ENCODE peak calls at places on chromosomes 6 and 20, in four cellular contexts. One of them, this sample, is unnamed.

GRCh38 chr20:911882-912600 is 4.1 kb downstream of the ANGPT4 start:
- DNase-seq in astrocyte of the cerebellum: no peak
- DNase-seq in adrenal gland: no peak
- DNase-seq in lower leg skin: no peak
- DNase-seq in this sample: no peak

GRCh38 chr6:161618816-161619454 is 345.1 kb upstream of the AGPAT4 start:
- DNase-seq in lower leg skin: no peak
- DNase-seq in adrenal gland: peak; percentile 84
- DNase-seq in astrocyte of the cerebellum: peak; percentile 65
- DNase-seq in this sample: no peak

GRCh38 chr6:4367643-4368042 is 232.3 kb upstream of the ECI2 start:
- DNase-seq in adrenal gland: no peak
- DNase-seq in lower leg skin: no peak
- DNase-seq in astrocyte of the cerebellum: no peak
- DNase-seq in this sample: no peak

GRCh38 chr6:36848658-36849441 is 9.6 kb upstream of the CPNE5 start:
- DNase-seq in astrocyte of the cerebellum: no peak
- DNase-seq in lower leg skin: no peak
- DNase-seq in adrenal gland: no peak
- DNase-seq in this sample: no peak

GRCh38 chr6:71038966-71039365 is 82.1 kb upstream of the B3GAT2 start:
- DNase-seq in lower leg skin: no peak
- DNase-seq in adrenal gland: no peak
- DNase-seq in astrocyte of the cerebellum: no peak
- DNase-seq in this sample: peak; percentile 22

GRCh38 chr6:26304213-26305096 is 60.5 kb upstream of the BTN3A2 start:
- DNase-seq in astrocyte of the cerebellum: no peak
- DNase-seq in adrenal gland: peak; percentile 51
- DNase-seq in lower leg skin: peak; percentile 54
- DNase-seq in this sample: no peak

GRCh38 chr6:169097336-169098052 is 156.2 kb downstream of the THBS2 start:
- DNase-seq in adrenal gland: no peak
- DNase-seq in astrocyte of the cerebellum: peak; percentile 94
- DNase-seq in lower leg skin: no peak
- DNase-seq in this sample: peak; percentile 95

GRCh38 chr20:60213126-60213893 is 255.1 kb downstream of the CDH26 start:
- DNase-seq in lower leg skin: no peak
- DNase-seq in adrenal gland: no peak
- DNase-seq in astrocyte of the cerebellum: no peak
- DNase-seq in this sample: no peak

GRCh38 chr6:162181741-162182401 is 545.7 kb downstream of the PRKN start:
- DNase-seq in astrocyte of the cerebellum: no peak
- DNase-seq in adrenal gland: no peak
- DNase-seq in lower leg skin: no peak
- DNase-seq in this sample: no peak

GRCh38 chr6:37741757-37742400 is 44.2 kb upstream of the MDGA1 start:
- DNase-seq in astrocyte of the cerebellum: no peak
- DNase-seq in adrenal gland: no peak
- DNase-seq in lower leg skin: no peak
- DNase-seq in this sample: no peak

GRCh38 chr6:168895102-168895812 is 358.4 kb downstream of the THBS2 start:
- DNase-seq in lower leg skin: peak; percentile 73
- DNase-seq in adrenal gland: peak; percentile 77
- DNase-seq in astrocyte of the cerebellum: peak; percentile 35
- DNase-seq in this sample: no peak

GRCh38 chr6:130152908-130153510 is 69.7 kb downstream of the SAMD3 start:
- DNase-seq in lower leg skin: no peak
- DNase-seq in adrenal gland: no peak
- DNase-seq in astrocyte of the cerebellum: no peak
- DNase-seq in this sample: no peak

GRCh38 chr6:157116420-157116819 is 206.9 kb downstream of the TMEM242 start:
- DNase-seq in astrocyte of the cerebellum: no peak
- DNase-seq in adrenal gland: no peak
- DNase-seq in lower leg skin: no peak
- DNase-seq in this sample: no peak

GRCh38 chr20:11409526-11409925 is 508.2 kb upstream of the BTBD3 start:
- DNase-seq in lower leg skin: no peak
- DNase-seq in astrocyte of the cerebellum: no peak
- DNase-seq in adrenal gland: no peak
- DNase-seq in this sample: no peak

GRCh38 chr6:111805511-111806181 is 67.6 kb downstream of the FYN start:
- DNase-seq in adrenal gland: no peak
- DNase-seq in astrocyte of the cerebellum: peak; percentile 95
- DNase-seq in lower leg skin: no peak
- DNase-seq in this sample: peak; percentile 60

GRCh38 chr20:31945319-31945718 is 6.5 kb downstream of the PDRG1 start:
- DNase-seq in lower leg skin: no peak
- DNase-seq in astrocyte of the cerebellum: no peak
- DNase-seq in adrenal gland: no peak
- DNase-seq in this sample: no peak

GRCh38 chr6:38156818-38157565 is 337.5 kb downstream of the ZFAND3 start:
- DNase-seq in astrocyte of the cerebellum: no peak
- DNase-seq in adrenal gland: no peak
- DNase-seq in lower leg skin: no peak
- DNase-seq in this sample: no peak

GRCh38 chr6:139433647-139434419 is 59.4 kb upstream of the CITED2 start:
- DNase-seq in lower leg skin: no peak
- DNase-seq in astrocyte of the cerebellum: no peak
- DNase-seq in adrenal gland: no peak
- DNase-seq in this sample: no peak

GRCh38 chr20:1826046-1826445 is 69.2 kb upstream of the SIRPA start:
- DNase-seq in adrenal gland: no peak
- DNase-seq in lower leg skin: no peak
- DNase-seq in astrocyte of the cerebellum: no peak
- DNase-seq in this sample: no peak

GRCh38 chr20:39661833-39662232 is 699.7 kb downstream of the DHX35 start:
- DNase-seq in astrocyte of the cerebellum: no peak
- DNase-seq in lower leg skin: no peak
- DNase-seq in adrenal gland: no peak
- DNase-seq in this sample: no peak

GRCh38 chr6:27837636-27838512 is 74.3 kb downstream of the OR2B2 start:
- DNase-seq in astrocyte of the cerebellum: peak; percentile 99
- DNase-seq in adrenal gland: peak; percentile 80
- DNase-seq in lower leg skin: peak; percentile 86
- DNase-seq in this sample: peak; percentile 99

GRCh38 chr6:45156075-45156474 is 172.1 kb upstream of the RUNX2 start:
- DNase-seq in lower leg skin: no peak
- DNase-seq in adrenal gland: no peak
- DNase-seq in astrocyte of the cerebellum: no peak
- DNase-seq in this sample: no peak

GRCh38 chr6:86118271-86118670 is 475.6 kb upstream of the SYNCRIP start:
- DNase-seq in adrenal gland: no peak
- DNase-seq in lower leg skin: no peak
- DNase-seq in astrocyte of the cerebellum: no peak
- DNase-seq in this sample: no peak

GRCh38 chr6:170295519-170296422 is 4.9 kb upstream of the DLL1 start:
- DNase-seq in astrocyte of the cerebellum: no peak
- DNase-seq in adrenal gland: no peak
- DNase-seq in lower leg skin: no peak
- DNase-seq in this sample: no peak

GRCh38 chr6:170296746-170297576 is 6.1 kb upstream of the DLL1 start:
- DNase-seq in lower leg skin: no peak
- DNase-seq in astrocyte of the cerebellum: no peak
- DNase-seq in adrenal gland: no peak
- DNase-seq in this sample: no peak

GRCh38 chr6:170297577-170298330 is 6.9 kb upstream of the DLL1 start:
- DNase-seq in lower leg skin: no peak
- DNase-seq in adrenal gland: no peak
- DNase-seq in astrocyte of the cerebellum: no peak
- DNase-seq in this sample: no peak

GRCh38 chr6:170294813-170295518 is 4.1 kb upstream of the DLL1 start:
- DNase-seq in astrocyte of the cerebellum: no peak
- DNase-seq in adrenal gland: no peak
- DNase-seq in lower leg skin: no peak
- DNase-seq in this sample: no peak

GRCh38 chr6:170296423-170296745 is 5.5 kb upstream of the DLL1 start:
- DNase-seq in adrenal gland: no peak
- DNase-seq in astrocyte of the cerebellum: no peak
- DNase-seq in lower leg skin: no peak
- DNase-seq in this sample: no peak
- H3K4me3 ChIP-seq in adrenal gland: no peak overlapping the region
- H3K4me3 ChIP-seq in astrocyte of the cerebellum: no peak overlapping the region
- H3K4me3 ChIP-seq in lower leg skin: no peak overlapping the region
- H3K4me3 ChIP-seq in this sample: peak overlapping the region; percentile 47

GRCh38 chr6:56538851-56539250 is 103.8 kb downstream of the DST start:
- DNase-seq in adrenal gland: no peak
- DNase-seq in astrocyte of the cerebellum: no peak
- DNase-seq in lower leg skin: no peak
- DNase-seq in this sample: no peak
- H3K4me3 ChIP-seq in adrenal gland: no peak overlapping the region
- H3K4me3 ChIP-seq in astrocyte of the cerebellum: no peak overlapping the region
- H3K4me3 ChIP-seq in lower leg skin: no peak overlapping the region
- H3K4me3 ChIP-seq in this sample: no peak overlapping the region

GRCh38 chr6:14119764-14120163 is 2.2 kb downstream of the CD83 start:
- DNase-seq in lower leg skin: no peak
- DNase-seq in adrenal gland: peak; percentile 60
- DNase-seq in astrocyte of the cerebellum: no peak
- DNase-seq in this sample: no peak

GRCh38 chr6:14120556-14120955 is 3.0 kb downstream of the CD83 start:
- DNase-seq in lower leg skin: no peak
- DNase-seq in adrenal gland: no peak
- DNase-seq in astrocyte of the cerebellum: no peak
- DNase-seq in this sample: no peak

GRCh38 chr6:14117158-14118090 is at the start of gene CD83:
- DNase-seq in astrocyte of the cerebellum: no peak
- DNase-seq in lower leg skin: no peak
- DNase-seq in adrenal gland: peak; percentile 74
- DNase-seq in this sample: no peak

GRCh38 chr6:14118444-14118843 is 872 bp downstream of the CD83 start:
- DNase-seq in astrocyte of the cerebellum: no peak
- DNase-seq in adrenal gland: no peak
- DNase-seq in lower leg skin: no peak
- DNase-seq in this sample: no peak

GRCh38 chr6:14118091-14118439 is 493 bp downstream of the CD83 start:
- DNase-seq in adrenal gland: no peak
- DNase-seq in astrocyte of the cerebellum: no peak
- DNase-seq in lower leg skin: no peak
- DNase-seq in this sample: no peak
- H3K4me3 ChIP-seq in adrenal gland: peak overlapping the region; percentile 50
- H3K4me3 ChIP-seq in astrocyte of the cerebellum: peak overlapping the region; percentile 62
- H3K4me3 ChIP-seq in lower leg skin: no peak overlapping the region
- H3K4me3 ChIP-seq in this sample: peak overlapping the region; percentile 67

GRCh38 chr20:33746325-33746998 is 14.7 kb downstream of the ZNF341 start:
- DNase-seq in astrocyte of the cerebellum: no peak
- DNase-seq in lower leg skin: no peak
- DNase-seq in adrenal gland: no peak
- DNase-seq in this sample: no peak
- H3K4me3 ChIP-seq in astrocyte of the cerebellum: no peak overlapping the region
- H3K4me3 ChIP-seq in lower leg skin: no peak overlapping the region
- H3K4me3 ChIP-seq in adrenal gland: no peak overlapping the region
- H3K4me3 ChIP-seq in this sample: no peak overlapping the region

DNA sequence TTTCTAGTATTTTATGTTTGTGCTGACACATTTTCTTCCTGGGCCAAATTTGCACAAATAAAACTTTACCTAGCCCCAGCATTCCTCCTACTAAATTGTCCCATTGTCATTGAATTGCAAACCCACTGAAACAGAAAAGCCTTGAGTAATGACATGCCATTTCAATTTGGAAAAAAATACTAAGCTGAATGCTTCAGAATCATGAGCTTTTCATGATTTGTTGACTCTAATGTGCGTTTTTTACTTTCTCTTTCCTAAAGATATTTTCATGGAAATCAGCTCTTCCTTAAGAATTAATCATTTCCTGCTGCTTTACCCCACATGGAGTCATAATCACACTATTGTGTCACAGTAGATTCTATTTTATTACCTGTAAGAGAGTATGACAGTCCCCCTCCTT is 47.4 kb downstream of the TRDN start:
- DNase-seq in adrenal gland: no peak
- DNase-seq in lower leg skin: no peak
- DNase-seq in astrocyte of the cerebellum: no peak
- DNase-seq in this sample: no peak
- H3K4me3 ChIP-seq in adrenal gland: no peak overlapping the region
- H3K4me3 ChIP-seq in lower leg skin: no peak overlapping the region
- H3K4me3 ChIP-seq in astrocyte of the cerebellum: no peak overlapping the region
- H3K4me3 ChIP-seq in this sample: no peak overlapping the region

GRCh38 chr6:20205722-20206154 is 6.5 kb downstream of the MBOAT1 start:
- DNase-seq in lower leg skin: no peak
- DNase-seq in astrocyte of the cerebellum: no peak
- DNase-seq in adrenal gland: peak; percentile 58
- DNase-seq in this sample: no peak

GRCh38 chr6:20208687-20209378 is 3.4 kb downstream of the MBOAT1 start:
- DNase-seq in astrocyte of the cerebellum: no peak
- DNase-seq in adrenal gland: no peak
- DNase-seq in lower leg skin: no peak
- DNase-seq in this sample: no peak

GRCh38 chr6:20210158-20210557 is 2.1 kb downstream of the MBOAT1 start:
- DNase-seq in adrenal gland: no peak
- DNase-seq in lower leg skin: no peak
- DNase-seq in astrocyte of the cerebellum: no peak
- DNase-seq in this sample: no peak

GRCh38 chr6:20203561-20204528 is 8.4 kb downstream of the MBOAT1 start:
- DNase-seq in adrenal gland: no peak
- DNase-seq in lower leg skin: no peak
- DNase-seq in astrocyte of the cerebellum: no peak
- DNase-seq in this sample: no peak

DNA sequence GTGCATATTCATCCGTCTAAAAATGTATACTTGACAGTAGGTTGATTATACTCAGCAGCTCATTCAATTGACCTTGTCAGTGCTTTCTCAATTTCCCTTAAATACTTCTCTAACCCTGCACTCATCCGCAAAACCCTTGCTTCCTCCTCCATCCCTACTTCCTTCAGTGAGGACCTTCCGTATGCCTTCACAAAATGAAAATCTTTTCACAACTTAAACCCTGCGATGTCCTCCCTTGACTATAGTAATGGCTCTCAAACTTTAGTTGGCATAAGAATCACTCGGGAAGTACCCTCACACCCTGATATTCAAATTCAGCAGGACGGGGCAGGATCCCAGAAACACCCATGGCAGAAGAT is 5.2 kb downstream of the MBOAT1 start:
- DNase-seq in adrenal gland: no peak
- DNase-seq in lower leg skin: no peak
- DNase-seq in astrocyte of the cerebellum: no peak
- DNase-seq in this sample: no peak
- H3K4me3 ChIP-seq in adrenal gland: no peak overlapping the region
- H3K4me3 ChIP-seq in lower leg skin: no peak overlapping the region
- H3K4me3 ChIP-seq in astrocyte of the cerebellum: no peak overlapping the region
- H3K4me3 ChIP-seq in this sample: no peak overlapping the region

GRCh38 chr6:219019-219570 is 73.2 kb upstream of the DUSP22 start:
- DNase-seq in adrenal gland: no peak
- DNase-seq in astrocyte of the cerebellum: no peak
- DNase-seq in lower leg skin: no peak
- DNase-seq in this sample: no peak
- H3K4me3 ChIP-seq in adrenal gland: no peak overlapping the region
- H3K4me3 ChIP-seq in astrocyte of the cerebellum: no peak overlapping the region
- H3K4me3 ChIP-seq in lower leg skin: no peak overlapping the region
- H3K4me3 ChIP-seq in this sample: no peak overlapping the region